ENCODE peak calls at places on chromosomes 3 and 15, in five cellular contexts. W is dorsolateral prefrontal cortex, S is GM12878, V is colonic mucosa, C is brain microvascular endothelial cell. B is an unnamed sample.

GRCh38 chr3:194906229-194906629 is 220.5 kb downstream of the FAM43A start:
- DNase-seq in W (no peak), S (no peak), V (no peak), C (no peak), B (no peak)

GRCh38 chr3:53815067-53815466 is 31.2 kb downstream of the CHDH start:
- DNase-seq in W (no peak), S (no peak), V (no peak), C (no peak), B (no peak)

GRCh38 chr3:81581966-81582599 is 179.4 kb downstream of the GBE1 start:
- DNase-seq in W (no peak), S (peak; percentile 4), V (peak; percentile 31), C (peak; percentile 47), B (no peak)

GRCh38 chr3:45234250-45234649 is 8.2 kb upstream of the TMEM158 start:
- DNase-seq in W (no peak), S (no peak), V (no peak), C (no peak), B (no peak)

GRCh38 chr3:16112910-16113504 is 61.5 kb upstream of the GALNT15 start:
- DNase-seq in W (no peak), S (no peak), V (no peak), C (peak; percentile 89), B (no peak)

GRCh38 chr3:12897537-12898289 is 56.3 kb upstream of the RPL32 start:
- DNase-seq in W (no peak), S (no peak), V (no peak), C (no peak), B (no peak)

GRCh38 chr3:135970500-135971116 is 5.1 kb downstream of the PPP2R3A start:
- DNase-seq in W (peak; percentile 59), S (no peak), V (no peak), C (no peak), B (no peak)

GRCh38 chr3:195154793-195155535 is 116.0 kb downstream of the XXYLT1 start:
- DNase-seq in W (peak; percentile 69), S (no peak), V (peak; percentile 84), C (peak; percentile 94), B (peak; percentile 91)

DNA sequence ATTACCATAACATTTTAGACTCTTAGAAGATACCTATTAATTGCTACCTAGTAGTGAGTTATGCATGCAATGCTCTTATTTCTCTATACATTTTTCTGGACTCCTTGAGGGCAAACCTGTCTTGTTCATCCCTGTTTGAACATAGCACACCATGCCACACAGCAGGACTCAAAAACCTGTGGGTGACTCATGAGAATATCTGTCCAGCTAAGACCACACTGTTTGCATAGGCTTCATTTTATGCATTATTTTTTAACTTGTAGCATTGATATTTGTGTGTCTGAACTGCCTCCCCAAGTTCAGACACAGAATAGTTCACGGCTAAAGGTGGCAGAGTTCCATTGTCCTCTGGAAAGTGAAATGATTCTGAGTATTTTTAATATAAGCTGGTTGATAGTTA is 1.8 kb downstream of the LMCD1 start:
- DNase-seq in W (no peak), S (no peak), V (no peak), C (no peak), B (no peak)
- H3K4me3 ChIP-seq in W (no peak overlapping the region), S (no peak overlapping the region), V (no peak overlapping the region), C (peak overlapping the region; percentile 59), B (peak overlapping the region; percentile 57)

GRCh38 chr15:81297147-81297572 is 26.8 kb downstream of the STARD5 start:
- DNase-seq in W (no peak), S (no peak), V (no peak), C (no peak), B (no peak)

GRCh38 chr15:81296673-81297072 is 27.3 kb downstream of the STARD5 start:
- DNase-seq in W (no peak), S (peak; percentile 95), V (peak; percentile 49), C (no peak), B (no peak)

GRCh38 chr15:81296218-81296617 is 27.7 kb downstream of the STARD5 start:
- DNase-seq in W (no peak), S (no peak), V (no peak), C (no peak), B (no peak)

GRCh38 chr15:81298606-81299005 is 25.3 kb downstream of the STARD5 start:
- DNase-seq in W (no peak), S (no peak), V (no peak), C (no peak), B (no peak)

DNA sequence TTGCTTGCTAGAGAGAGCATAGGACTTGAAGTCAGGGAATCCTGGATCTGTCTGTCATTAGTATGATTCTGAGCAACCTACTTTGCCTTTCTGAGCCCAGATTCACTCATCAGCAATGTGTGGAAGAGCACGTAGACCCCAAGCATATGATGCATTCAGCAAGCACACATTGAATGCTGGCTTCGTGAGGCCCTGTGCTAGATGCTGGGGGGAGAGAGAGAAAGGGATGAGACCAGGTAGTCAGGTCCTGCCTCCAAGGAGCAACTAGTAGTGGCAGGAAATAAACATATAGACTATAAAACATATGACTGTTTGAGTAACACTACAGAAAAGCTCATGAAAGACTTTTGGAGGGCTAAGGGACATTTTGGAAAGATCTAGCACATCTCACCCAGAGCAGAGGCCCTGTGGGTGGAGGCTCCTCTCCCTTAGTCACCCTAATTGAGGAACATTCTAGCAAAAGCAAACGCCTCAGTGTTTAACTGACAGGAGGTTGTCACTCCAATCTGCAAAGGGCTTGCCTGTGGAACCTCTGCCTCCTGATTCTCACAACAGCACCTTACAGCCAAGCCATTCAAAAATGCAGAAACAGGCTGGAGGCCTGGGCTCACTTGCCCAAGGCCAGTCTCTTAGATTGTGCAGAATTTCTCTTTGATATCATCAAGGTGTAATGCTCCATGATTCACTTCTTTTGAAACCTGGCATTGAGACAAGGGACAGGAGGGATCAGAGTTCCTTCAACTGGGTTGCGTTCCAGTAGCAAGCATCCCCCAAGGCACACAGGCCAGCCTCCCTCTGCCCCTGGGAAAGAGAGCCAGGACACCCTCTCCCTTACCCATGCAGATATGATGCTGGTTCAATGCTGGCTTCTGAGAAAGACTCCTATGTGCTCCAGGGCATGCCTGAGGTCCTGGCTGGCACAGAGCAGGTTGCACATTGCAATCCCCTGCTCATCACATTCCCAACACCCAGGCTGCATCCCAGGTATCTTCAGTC is 26.1 kb downstream of the STARD5 start:
- DNase-seq in W (no peak), S (no peak), V (no peak), C (no peak), B (no peak)
- H3K4me3 ChIP-seq in W (no peak overlapping the region), S (peak overlapping the region; percentile 75), V (peak overlapping the region; percentile 35), C (no peak overlapping the region), B (no peak overlapping the region)

GRCh38 chr15:101176625-101177024 is 75.2 kb downstream of the CHSY1 start:
- DNase-seq in W (no peak), S (no peak), V (no peak), C (peak; percentile 69), B (no peak)

GRCh38 chr15:101180620-101181307 is 71.1 kb downstream of the CHSY1 start:
- DNase-seq in W (no peak), S (no peak), V (peak; percentile 41), C (no peak), B (no peak)

GRCh38 chr15:101181349-101181748 is 70.5 kb downstream of the CHSY1 start:
- DNase-seq in W (no peak), S (no peak), V (no peak), C (no peak), B (no peak)

GRCh38 chr15:101179341-101180153 is 72.3 kb downstream of the CHSY1 start:
- DNase-seq in W (no peak), S (no peak), V (no peak), C (no peak), B (no peak)

GRCh38 chr15:101178414-101178813 is 73.4 kb downstream of the CHSY1 start:
- DNase-seq in W (no peak), S (no peak), V (no peak), C (no peak), B (no peak)
- H3K4me3 ChIP-seq in W (no peak overlapping the region), S (no peak overlapping the region), V (no peak overlapping the region), C (no peak overlapping the region), B (no peak overlapping the region)

DNA sequence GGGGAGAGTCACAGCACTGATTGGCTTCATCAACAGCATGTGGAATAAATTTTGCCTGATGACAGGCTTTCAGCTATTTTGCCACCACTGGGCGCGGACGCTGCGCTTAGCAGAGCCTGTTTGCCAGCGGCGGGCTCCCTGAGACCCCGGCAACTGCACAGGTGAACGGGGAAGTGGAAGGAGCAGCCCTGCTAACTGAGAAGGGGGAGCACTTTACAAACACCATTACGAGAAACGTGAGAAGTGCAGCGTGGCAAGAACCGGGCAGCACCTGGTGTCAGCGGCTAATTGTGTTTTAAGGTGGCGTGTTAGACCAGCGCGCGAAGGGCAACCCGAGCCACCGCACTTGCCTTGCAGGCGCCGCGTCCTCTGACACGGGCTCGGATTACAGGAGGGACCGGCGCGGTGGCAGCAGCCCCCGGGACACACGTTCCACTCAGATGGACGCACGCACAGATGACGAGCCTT is 307.8 kb upstream of the ARRDC4 start:
- DNase-seq in W (no peak), S (no peak), V (no peak), C (no peak), B (no peak)
- H3K4me3 ChIP-seq in W (peak overlapping the region; percentile 39), S (no peak overlapping the region), V (peak overlapping the region; percentile 12), C (peak overlapping the region; percentile 31), B (no peak overlapping the region)

GRCh38 chr15:65787260-65787659 is 4.8 kb downstream of the DENND4A start:
- DNase-seq in W (no peak), S (no peak), V (no peak), C (no peak), B (no peak)
- H3K4me3 ChIP-seq in W (no peak overlapping the region), S (peak overlapping the region; percentile 69), V (no peak overlapping the region), C (no peak overlapping the region), B (no peak overlapping the region)

GRCh38 chr15:90934949-90935751 is at the start of gene UNC45A:
- DNase-seq in W (peak; percentile 90), S (peak; percentile 60), V (peak; percentile 98), C (peak; percentile 68), B (peak; percentile 49)

GRCh38 chr15:90939756-90940155 is 4.7 kb downstream of the UNC45A start:
- DNase-seq in W (no peak), S (no peak), V (no peak), C (no peak), B (no peak)

GRCh38 chr15:90933310-90933709 is 961 bp upstream of the HDDC3 start:
- DNase-seq in W (no peak), S (no peak), V (no peak), C (no peak), B (no peak)

GRCh38 chr15:90934256-90934948 is 683 bp upstream of the UNC45A start:
- DNase-seq in W (peak; percentile 89), S (peak; percentile 43), V (peak; percentile 95), C (peak; percentile 84), B (peak; percentile 40)

GRCh38 chr15:90936823-90937222 is 1.7 kb downstream of the UNC45A start:
- DNase-seq in W (no peak), S (no peak), V (no peak), C (no peak), B (no peak)
- H3K4me3 ChIP-seq in W (no peak overlapping the region), S (no peak overlapping the region), V (no peak overlapping the region), C (no peak overlapping the region), B (no peak overlapping the region)

DNA sequence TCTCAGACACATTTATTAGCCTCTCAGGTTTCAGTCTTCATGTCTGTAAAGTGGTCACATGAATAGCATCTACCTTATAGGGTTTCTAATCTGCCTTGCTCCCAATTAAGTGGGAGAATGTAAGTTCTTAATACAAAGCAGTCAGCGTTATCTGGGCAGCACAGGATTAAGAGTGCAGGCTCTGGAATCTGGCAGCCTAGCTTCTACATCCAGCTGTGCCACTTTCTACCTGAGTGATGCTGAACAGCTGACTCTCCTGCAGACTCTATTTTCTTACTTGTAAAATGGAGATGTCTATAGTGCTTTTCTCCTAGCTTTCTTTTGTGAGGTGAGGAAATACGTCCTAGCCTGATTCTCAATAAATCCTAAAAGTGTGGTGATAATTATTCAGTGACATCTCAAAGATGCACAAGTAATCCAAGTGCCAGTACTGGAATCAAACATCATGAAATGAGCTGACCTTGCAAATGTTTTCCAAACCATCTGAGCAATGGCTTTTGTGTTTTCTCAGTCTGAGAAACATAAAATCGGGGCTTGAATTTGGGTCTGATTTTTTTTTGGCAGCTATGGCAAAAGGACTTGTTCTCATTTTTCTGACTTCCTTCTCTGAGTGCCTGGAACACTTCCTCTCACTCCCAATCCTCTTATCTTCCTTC is 232.2 kb upstream of the FEZF2 start:
- DNase-seq in W (no peak), S (no peak), V (no peak), C (no peak), B (no peak)
- H3K4me3 ChIP-seq in W (no peak overlapping the region), S (no peak overlapping the region), V (no peak overlapping the region), C (no peak overlapping the region), B (no peak overlapping the region)

B was measured in skeletal muscle cell.